ENCODE peak calls at places on chromosomes 11 and 22, in five cellular contexts. One of them, this sample, is unnamed.

GRCh38 chr11:63670738-63671321 is 346 bp downstream of the ATL3 start:
- DNase-seq in HepG2: no peak
- DNase-seq in H1: peak
- DNase-seq in GM12878: no peak
- DNase-seq in K562: no peak
- DNase-seq in this sample: peak

GRCh38 chr11:120465921-120466534 is 45.5 kb upstream of the GRIK4 start:
- DNase-seq in K562: no peak
- DNase-seq in H1: no peak
- DNase-seq in GM12878: no peak
- DNase-seq in HepG2: no peak
- DNase-seq in this sample: no peak

GRCh38 chr22:47802446-47802845 is 1040.0 kb downstream of the TBC1D22A start:
- DNase-seq in GM12878: no peak
- DNase-seq in K562: no peak
- DNase-seq in H1: no peak
- DNase-seq in HepG2: no peak
- DNase-seq in this sample: no peak

GRCh38 chr11:74726547-74727182 is 4.6 kb downstream of the CHRDL2 start:
- DNase-seq in GM12878: no peak
- DNase-seq in HepG2: peak
- DNase-seq in K562: peak
- DNase-seq in H1: peak
- DNase-seq in this sample: peak

GRCh38 chr11:111414267-111414931 is 35.3 kb upstream of the POU2AF1 start:
- DNase-seq in H1: no peak
- DNase-seq in HepG2: no peak
- DNase-seq in K562: no peak
- DNase-seq in GM12878: peak
- DNase-seq in this sample: no peak

GRCh38 chr11:37947816-37948215 is 1349.8 kb upstream of the RAG2 start:
- DNase-seq in HepG2: no peak
- DNase-seq in GM12878: no peak
- DNase-seq in H1: no peak
- DNase-seq in K562: no peak
- DNase-seq in this sample: no peak

GRCh38 chr22:39298194-39298987 is 21.0 kb downstream of the RPL3 start:
- DNase-seq in HepG2: no peak
- DNase-seq in H1: no peak
- DNase-seq in K562: no peak
- DNase-seq in GM12878: no peak
- DNase-seq in this sample: no peak

GRCh38 chr11:75072582-75072981 is 24.1 kb downstream of the OR2AT4 start:
- DNase-seq in HepG2: peak
- DNase-seq in H1: no peak
- DNase-seq in K562: no peak
- DNase-seq in GM12878: no peak
- DNase-seq in this sample: no peak

GRCh38 chr11:34636127-34636526 is 15.2 kb downstream of the EHF start:
- DNase-seq in GM12878: no peak
- DNase-seq in K562: no peak
- DNase-seq in HepG2: no peak
- DNase-seq in H1: no peak
- DNase-seq in this sample: no peak

GRCh38 chr11:123272565-123272964 is 77.5 kb upstream of the CLMP start:
- DNase-seq in K562: no peak
- DNase-seq in HepG2: no peak
- DNase-seq in GM12878: no peak
- DNase-seq in H1: no peak
- DNase-seq in this sample: no peak

GRCh38 chr11:134126197-134126822 is 57.4 kb downstream of the JAM3 start:
- DNase-seq in HepG2: no peak
- DNase-seq in H1: no peak
- DNase-seq in K562: no peak
- DNase-seq in GM12878: no peak
- DNase-seq in this sample: no peak

DNA sequence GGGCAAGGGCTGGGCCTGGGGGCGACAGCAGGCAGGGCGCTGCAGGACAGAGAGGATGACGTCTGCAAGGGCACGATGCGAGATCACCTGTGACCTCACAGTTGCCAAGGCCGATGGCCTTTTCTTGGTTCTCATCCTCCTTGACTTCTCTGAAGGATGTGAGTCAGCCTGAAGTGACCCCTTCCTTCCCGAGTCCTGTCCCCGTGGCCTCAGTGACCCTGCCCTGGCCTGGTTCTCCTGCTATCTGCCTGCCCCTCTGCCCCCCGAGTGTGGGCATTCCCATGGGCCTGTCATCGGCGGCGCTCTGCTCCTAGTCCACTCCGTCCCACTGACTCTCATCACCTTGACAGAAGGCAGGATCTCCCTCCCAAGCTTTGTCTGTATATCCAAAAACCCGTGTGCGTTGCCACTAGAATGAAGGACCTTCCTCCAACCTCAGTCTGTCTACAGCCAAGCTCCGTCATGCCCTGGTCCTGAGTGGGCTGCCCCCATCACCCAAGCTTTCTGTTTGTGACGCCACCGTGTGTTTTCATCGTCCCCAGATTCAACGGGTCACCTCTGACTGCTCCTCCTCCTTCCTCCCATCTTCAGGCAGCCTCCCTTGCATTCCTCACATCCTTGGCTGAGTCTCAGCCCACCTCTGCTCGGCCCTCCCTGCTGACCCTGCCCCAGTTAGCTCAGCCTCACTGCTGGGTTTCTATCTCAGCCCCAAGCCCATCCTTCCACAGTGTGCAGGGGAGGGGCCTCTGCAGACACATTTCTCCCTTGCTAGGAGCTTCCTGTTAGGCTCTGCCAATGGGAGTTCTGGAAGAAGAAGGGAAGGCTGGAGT is 5.6 kb downstream of the IFT27 start:
- DNase-seq in K562: no peak
- DNase-seq in HepG2: no peak
- DNase-seq in H1: no peak
- DNase-seq in GM12878: no peak
- DNase-seq in this sample: no peak
- TF ChIP-seq KDM1A in K562: no peak
- TF ChIP-seq KDM1A in HepG2: no peak
- TF ChIP-seq KDM1A in H1: no peak
- TF ChIP-seq KDM1A in GM12878: no peak
- TF ChIP-seq KDM1A in this sample: no peak

GRCh38 chr11:65538915-65539374 is 14.1 kb downstream of the SCYL1 start:
- DNase-seq in GM12878: no peak
- DNase-seq in H1: peak
- DNase-seq in HepG2: no peak
- DNase-seq in K562: no peak
- DNase-seq in this sample: no peak
- TF ChIP-seq KDM1A in GM12878: no peak
- TF ChIP-seq KDM1A in H1: no peak
- TF ChIP-seq KDM1A in HepG2: no peak
- TF ChIP-seq KDM1A in K562: no peak
- TF ChIP-seq KDM1A in this sample: no peak

GRCh38 chr22:22666307-22667091 is 22.1 kb downstream of the GGTLC2 start:
- DNase-seq in GM12878: no peak
- DNase-seq in K562: peak
- DNase-seq in HepG2: peak
- DNase-seq in H1: peak
- DNase-seq in this sample: peak
- TF ChIP-seq KDM1A in GM12878: no peak
- TF ChIP-seq KDM1A in K562: no peak
- TF ChIP-seq KDM1A in HepG2: no peak
- TF ChIP-seq KDM1A in H1: no peak
- TF ChIP-seq KDM1A in this sample: no peak

DNA sequence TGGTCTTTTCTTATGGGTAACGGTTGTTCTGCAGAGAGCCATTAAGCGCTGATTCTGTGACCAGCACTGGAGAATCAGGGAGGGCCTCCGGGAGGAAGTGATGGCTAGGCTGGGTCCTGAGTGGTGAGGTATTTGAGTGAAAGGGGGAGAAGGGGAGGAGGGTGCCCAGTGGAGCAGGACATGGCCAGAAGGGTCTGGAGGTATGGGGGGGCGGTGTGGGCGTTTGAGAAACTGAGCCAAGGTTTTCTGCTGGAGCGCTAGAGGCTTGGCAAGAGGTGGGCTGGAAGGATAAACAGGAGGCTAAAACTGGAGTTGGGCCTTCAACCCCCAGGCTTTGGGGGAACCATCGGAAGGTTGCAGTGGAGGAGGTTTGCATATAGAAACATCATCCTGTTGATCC is 72.5 kb downstream of the FBLN1 start:
- DNase-seq in K562: no peak
- DNase-seq in GM12878: no peak
- DNase-seq in HepG2: no peak
- DNase-seq in H1: no peak
- DNase-seq in this sample: no peak
- TF ChIP-seq KDM1A in K562: no peak
- TF ChIP-seq KDM1A in GM12878: no peak
- TF ChIP-seq KDM1A in HepG2: no peak
- TF ChIP-seq KDM1A in H1: no peak
- TF ChIP-seq KDM1A in this sample: no peak

DNA sequence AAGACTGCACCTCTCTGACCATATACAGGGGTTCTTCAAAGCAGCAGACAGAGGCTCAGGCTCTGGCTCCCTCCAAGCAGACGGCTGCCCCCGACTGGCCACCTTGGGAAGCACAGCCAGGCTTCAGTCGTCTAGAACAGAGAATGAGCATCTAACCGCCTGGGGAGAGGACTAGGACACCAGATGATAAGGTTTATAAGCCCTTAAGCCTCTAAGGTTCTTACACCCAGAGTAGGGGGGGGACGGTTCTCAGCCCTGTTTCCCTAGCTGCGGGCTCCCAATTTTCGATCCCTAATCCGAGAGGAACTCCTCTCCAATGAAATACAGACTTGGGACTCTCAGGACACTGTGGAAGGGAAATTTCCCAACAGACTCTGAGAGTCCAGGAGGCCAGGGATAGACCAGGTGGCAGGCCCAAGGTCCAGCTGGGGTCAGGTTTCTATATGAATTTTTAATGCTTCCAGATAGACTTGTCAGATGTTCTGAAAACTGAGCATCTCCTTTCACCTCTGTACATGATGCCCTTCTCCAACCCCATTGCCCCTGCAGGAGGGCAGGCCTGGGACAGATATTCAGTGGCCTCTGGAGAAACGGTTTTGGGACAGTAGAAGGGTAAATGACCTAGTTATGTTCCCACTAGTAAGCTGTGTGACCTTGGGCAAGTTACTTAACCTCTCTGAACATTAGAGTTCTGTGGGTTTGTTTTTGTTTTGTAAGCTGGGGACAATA is 20.2 kb downstream of the RTN4RL2 start:
- DNase-seq in K562: peak
- DNase-seq in GM12878: no peak
- DNase-seq in H1: peak
- DNase-seq in HepG2: peak
- DNase-seq in this sample: peak
- TF ChIP-seq KDM1A in K562: peak
- TF ChIP-seq KDM1A in GM12878: no peak
- TF ChIP-seq KDM1A in H1: peak
- TF ChIP-seq KDM1A in HepG2: peak
- TF ChIP-seq KDM1A in this sample: peak

GRCh38 chr11:128315933-128316332 is 271.4 kb downstream of the ETS1 start:
- DNase-seq in GM12878: no peak
- DNase-seq in K562: no peak
- DNase-seq in HepG2: no peak
- DNase-seq in H1: no peak
- DNase-seq in this sample: no peak

GRCh38 chr11:128316541-128317206 is 270.7 kb downstream of the ETS1 start:
- DNase-seq in GM12878: no peak
- DNase-seq in H1: no peak
- DNase-seq in HepG2: no peak
- DNase-seq in K562: no peak
- DNase-seq in this sample: no peak

GRCh38 chr11:128313931-128314330 is 273.4 kb downstream of the ETS1 start:
- DNase-seq in GM12878: no peak
- DNase-seq in H1: no peak
- DNase-seq in HepG2: no peak
- DNase-seq in K562: no peak
- DNase-seq in this sample: no peak

GRCh38 chr11:128323381-128323780 is 264.0 kb downstream of the ETS1 start:
- DNase-seq in HepG2: no peak
- DNase-seq in K562: no peak
- DNase-seq in GM12878: no peak
- DNase-seq in H1: no peak
- DNase-seq in this sample: peak

DNA sequence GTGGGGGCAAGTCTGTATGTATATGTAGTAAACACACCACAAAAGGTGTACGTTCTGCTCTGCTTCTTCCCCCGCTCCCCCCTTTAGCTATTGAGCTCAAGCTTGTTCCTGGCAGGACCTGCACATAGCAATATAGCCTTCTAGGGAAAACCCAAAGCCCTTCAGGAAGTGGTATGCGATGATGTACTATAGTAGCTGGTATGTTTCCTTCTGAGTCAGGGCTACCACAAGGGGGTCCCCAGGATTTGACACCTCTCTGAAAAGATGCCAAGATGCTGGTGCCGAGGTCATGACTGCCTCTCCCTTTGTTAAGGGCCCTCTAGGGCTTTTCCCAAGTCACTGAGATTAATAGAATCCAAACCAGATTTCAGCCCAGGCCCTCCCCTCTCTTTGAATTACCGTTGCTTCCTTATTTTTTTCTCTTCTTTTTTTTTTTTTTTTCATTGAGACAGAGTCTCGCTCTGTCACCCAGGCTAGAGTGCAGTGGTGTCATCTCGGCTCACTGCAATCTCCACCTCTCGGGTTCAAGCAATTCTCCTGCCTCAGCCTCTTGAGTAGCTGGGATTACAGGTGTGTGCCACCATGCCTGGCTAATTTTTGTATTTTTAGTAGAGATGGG is 268.4 kb downstream of the ETS1 start:
- DNase-seq in H1: no peak
- DNase-seq in HepG2: no peak
- DNase-seq in GM12878: peak
- DNase-seq in K562: no peak
- DNase-seq in this sample: no peak
- TF ChIP-seq KDM1A in H1: no peak
- TF ChIP-seq KDM1A in HepG2: no peak
- TF ChIP-seq KDM1A in GM12878: no peak
- TF ChIP-seq KDM1A in K562: no peak
- TF ChIP-seq KDM1A in this sample: no peak

DNA sequence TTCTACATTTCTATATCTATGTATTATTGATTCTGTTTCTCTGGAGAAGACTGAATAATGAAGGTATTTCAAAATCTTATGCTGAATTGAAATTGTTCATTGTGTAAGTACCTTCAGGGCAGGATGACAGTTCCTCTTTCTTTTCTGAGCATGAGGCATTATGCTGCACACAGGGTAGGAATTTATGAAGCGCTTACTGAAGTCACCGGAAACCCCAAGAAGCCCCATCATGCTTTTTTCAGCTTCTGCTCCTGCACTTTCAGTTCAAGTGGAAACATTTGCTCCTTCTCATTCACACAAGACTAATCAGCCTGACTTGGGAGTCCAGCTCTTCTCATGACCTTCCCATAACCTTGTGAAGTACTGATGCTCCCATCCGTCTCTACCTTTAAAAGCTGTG is 314.7 kb upstream of the SORL1-AS1 start:
- DNase-seq in K562: no peak
- DNase-seq in GM12878: peak
- DNase-seq in HepG2: no peak
- DNase-seq in H1: no peak
- DNase-seq in this sample: no peak
- TF ChIP-seq KDM1A in K562: no peak
- TF ChIP-seq KDM1A in GM12878: no peak
- TF ChIP-seq KDM1A in HepG2: no peak
- TF ChIP-seq KDM1A in H1: no peak
- TF ChIP-seq KDM1A in this sample: no peak